ENCODE peak calls at places on chromosomes 16 and 17, in ten cellular contexts. N is cardiac fibroblast, J is AG10803, W is left ventricle myocardium inferior, O is lower lobe of right lung, I is stomach, X is neural progenitor cell, G is astrocyte of the spinal cord, B is HFF-Myc, S is lower leg skin. C is an unnamed sample.

GRCh38 chr16:24745791-24746190 is 16.3 kb downstream of the TNRC6A start:
- DNase-seq in N (no peak), J (no peak), W (no peak), O (no peak), I (no peak), X (no peak), G (no peak), B (no peak), S (no peak), C (no peak)

GRCh38 chr17:2796164-2797140 is at the start of gene RAP1GAP2:
- DNase-seq in N (no peak), J (no peak), W (peak), O (peak), I (peak), X (no peak), G (no peak), B (no peak), S (peak), C (no peak)

GRCh38 chr16:85399583-85400284 is 213.4 kb upstream of the GSE1 start:
- DNase-seq in N (no peak), J (no peak), W (peak), O (peak), I (no peak), X (no peak), G (no peak), B (no peak), S (no peak), C (no peak)

GRCh38 chr16:66742409-66742808 is 9.0 kb downstream of the DYNC1LI2 start:
- DNase-seq in N (peak), J (no peak), W (no peak), O (no peak), I (no peak), X (no peak), G (no peak), B (no peak), S (no peak), C (no peak)

GRCh38 chr17:2906907-2907306 is 110.7 kb downstream of the RAP1GAP2 start:
- DNase-seq in N (no peak), J (no peak), W (no peak), O (no peak), I (no peak), X (no peak), G (no peak), B (no peak), S (no peak), C (no peak)

GRCh38 chr17:31579265-31579664 is 187.8 kb downstream of the RAB11FIP4 start:
- DNase-seq in N (peak), J (no peak), W (no peak), O (no peak), I (peak), X (no peak), G (peak), B (no peak), S (no peak), C (peak)

GRCh38 chr16:1438229-1439057 is 5.9 kb downstream of the CCDC154 start:
- DNase-seq in N (no peak), J (no peak), W (no peak), O (no peak), I (no peak), X (no peak), G (no peak), B (no peak), S (no peak), C (no peak)

GRCh38 chr17:36188891-36189306 is 7.7 kb downstream of the CCL3L1 start:
- DNase-seq in N (no peak), J (no peak), W (no peak), O (peak), I (no peak), X (no peak), G (no peak), B (no peak), S (peak), C (no peak)

GRCh38 chr17:50037321-50038107 is 18.4 kb upstream of the ITGA3 start:
- DNase-seq in N (peak), J (peak), W (peak), O (peak), I (peak), X (no peak), G (peak), B (no peak), S (no peak), C (peak)

GRCh38 chr16:85235988-85236831 is 123.9 kb upstream of the CIBAR2 start:
- DNase-seq in N (no peak), J (no peak), W (peak), O (no peak), I (peak), X (no peak), G (peak), B (no peak), S (no peak), C (no peak)

GRCh38 chr16:4327782-4328579 is 12.1 kb downstream of the GLIS2 start:
- DNase-seq in N (peak), J (peak), W (peak), O (peak), I (peak), X (peak), G (peak), B (no peak), S (peak), C (peak)
- TF ChIP-seq CTCF in N (peak), J (peak), W (peak), O (peak), I (peak), X (peak), G (peak), B (peak), S (no peak), C (peak)

GRCh38 chr17:39923836-39924690 is 3.3 kb downstream of the ORMDL3 start:
- DNase-seq in N (peak), J (peak), W (no peak), O (no peak), I (no peak), X (peak), G (peak), B (no peak), S (no peak), C (peak)
- H3K4me3 ChIP-seq in N (no peak), J (no peak), W (no peak), O (no peak), I (no peak), X (no peak), G (no peak), B (no peak), S (no peak), C (no peak)

GRCh38 chr17:73820686-73821448 is 176.6 kb upstream of the SDK2 start:
- DNase-seq in N (peak), J (peak), W (no peak), O (no peak), I (peak), X (peak), G (peak), B (peak), S (no peak), C (no peak)
- TF ChIP-seq CTCF in N (no peak), J (peak), W (peak), O (peak), I (no peak), X (peak), G (no peak), B (no peak), S (no peak), C (no peak)

DNA sequence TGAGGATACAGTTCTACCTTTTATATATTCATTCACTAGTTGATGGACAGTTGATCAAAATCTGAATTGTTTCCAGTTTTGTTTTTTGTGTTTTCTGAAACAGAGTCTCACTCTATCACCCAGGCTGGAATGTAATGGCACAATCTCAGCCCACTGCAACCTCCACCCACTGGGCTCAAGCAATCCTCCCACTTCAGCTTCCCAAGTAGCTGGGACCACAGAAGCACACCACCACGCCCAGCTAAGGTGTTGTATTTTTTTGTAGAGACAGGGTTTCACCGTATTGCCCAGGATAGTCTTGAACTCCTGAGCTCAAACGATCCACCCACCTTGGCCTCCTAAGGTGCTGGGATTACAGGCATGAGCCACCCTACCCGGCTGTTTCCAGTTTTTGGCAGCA is 21.0 kb downstream of the LSM12 start:
- DNase-seq in N (no peak), J (no peak), W (no peak), O (no peak), I (no peak), X (no peak), G (no peak), B (no peak), S (no peak), C (no peak)
- H3K4me3 ChIP-seq in N (no peak), J (no peak), W (no peak), O (no peak), I (no peak), X (no peak), G (no peak), B (no peak), S (no peak), C (no peak)

GRCh38 chr16:72093448-72094265 is at the start of the genes DHX38 and TXNL4B:
- DNase-seq in N (peak), J (peak), W (peak), O (peak), I (peak), X (peak), G (peak), B (peak), S (peak), C (peak)
- TF ChIP-seq CTCF in N (no peak), J (no peak), W (no peak), O (no peak), I (no peak), X (no peak), G (no peak), B (no peak), S (no peak), C (no peak)

DNA sequence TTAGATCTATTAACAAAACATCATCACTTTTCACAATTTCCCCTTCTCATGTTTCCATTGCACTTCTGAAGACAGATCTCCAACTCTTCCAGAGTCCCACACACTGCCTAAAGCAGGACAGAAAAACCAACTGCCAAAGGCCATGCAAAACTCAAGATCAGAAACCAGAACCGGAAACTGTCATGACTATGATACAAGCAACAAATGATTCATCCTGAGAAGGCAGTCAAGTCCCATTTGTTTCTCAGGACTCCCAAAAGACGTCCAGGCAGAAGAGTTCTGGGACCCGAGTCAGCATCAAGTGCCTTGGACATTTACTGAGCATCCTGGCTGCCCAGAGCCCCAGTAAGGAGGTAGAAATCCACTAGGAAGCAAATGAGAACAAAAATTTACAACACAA is 38.8 kb downstream of the ERN1 start:
- DNase-seq in N (no peak), J (no peak), W (no peak), O (no peak), I (no peak), X (no peak), G (no peak), B (no peak), S (no peak), C (peak)
- H3K4me3 ChIP-seq in N (no peak), J (no peak), W (no peak), O (no peak), I (no peak), X (no peak), G (no peak), B (no peak), S (no peak), C (no peak)

DNA sequence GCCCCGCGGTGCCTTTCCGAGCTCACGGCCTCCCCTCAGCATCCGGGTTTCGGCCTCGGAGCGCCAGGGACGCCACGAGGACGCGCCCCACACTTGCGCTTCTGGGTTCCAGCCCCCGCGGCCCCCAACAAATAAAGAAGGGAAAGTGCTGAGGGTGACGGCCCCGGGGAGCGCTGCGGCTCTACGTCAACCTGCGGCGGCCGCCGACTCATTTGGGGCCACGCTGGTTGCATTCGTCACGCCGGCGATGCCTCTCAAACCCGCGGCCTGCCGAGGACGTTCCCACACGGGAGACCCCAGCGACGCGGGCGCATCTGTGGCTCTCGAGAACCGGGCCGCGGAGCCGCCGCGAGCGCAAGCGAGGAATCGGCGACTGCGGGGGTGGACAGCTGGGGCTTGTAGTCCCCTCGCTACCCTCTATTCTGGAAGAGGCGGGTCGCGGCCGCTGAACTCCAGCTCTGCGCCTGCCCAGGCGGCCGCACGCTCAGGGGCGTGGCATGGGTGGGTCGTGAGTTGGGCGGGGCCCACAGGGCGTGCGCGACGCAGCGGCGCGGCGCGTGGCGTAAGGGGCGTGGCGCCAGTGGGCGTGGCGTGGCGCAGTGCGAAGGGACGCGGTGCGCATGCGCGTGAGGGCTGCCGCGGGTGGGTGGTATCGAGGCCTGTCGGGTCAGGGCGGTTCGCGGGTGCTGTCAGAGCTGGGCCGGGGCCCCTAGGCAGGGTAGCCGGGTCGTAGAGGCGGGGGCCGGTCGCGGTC is at the start of gene AMZ2:
- DNase-seq in N (peak), J (peak), W (peak), O (peak), I (peak), X (peak), G (peak), B (peak), S (peak), C (peak)
- TF ChIP-seq CTCF in N (no peak), J (no peak), W (no peak), O (no peak), I (no peak), X (no peak), G (no peak), B (no peak), S (no peak), C (no peak)

C was measured in fibroblast of pulmonary artery.